ENCODE peak calls at places on chromosome 17, in eight cellular contexts. O is stimulated activated CD4-positive, alpha-beta T cell treated with anti-CD3 and anti-CD28 coated beads, Interleukin-4, amount 100 ng/mL, for 4 hours; T is EL; G is body of pancreas; P is glomerular endothelial cell; R is mucosa of gallbladder; F is activated CD4-positive, alpha-beta T cell treated with anti-CD3 and anti-CD28 coated beads for 24 hours; A is NCI-H1694. Z is an unnamed sample.

GRCh38 chr17:41340496-41340895 is 10.1 kb downstream of the KRT33A start:
- DNase-seq in P (no peak), T (no peak), A (no peak), F (no peak), R (no peak), G (no peak), O (no peak), Z (no peak)

GRCh38 chr17:73340093-73340596 is 28.3 kb upstream of the CDC42EP4 start:
- DNase-seq in R (no peak), P (no peak), F (no peak), O (no peak), G (no peak), A (no peak), T (peak), Z (no peak)

GRCh38 chr17:42178817-42179216 is 2.1 kb downstream of the KCNH4 start:
- DNase-seq in O (peak), A (no peak), P (no peak), R (no peak), F (no peak), T (no peak), G (no peak), Z (no peak)

GRCh38 chr17:16975266-16975651 is 3.3 kb upstream of the TNFRSF13B start:
- DNase-seq in G (no peak), P (no peak), A (no peak), T (no peak), O (no peak), F (no peak), R (no peak), Z (no peak)

GRCh38 chr17:57313276-57313835 is 57.0 kb downstream of the MSI2 start:
- DNase-seq in T (no peak), O (no peak), A (no peak), R (no peak), P (no peak), G (no peak), F (no peak), Z (no peak)

GRCh38 chr17:57970706-57971105 is 15.5 kb upstream of the CUEDC1 start:
- DNase-seq in R (no peak), T (peak), F (no peak), O (no peak), G (no peak), P (no peak), A (no peak), Z (no peak)

GRCh38 chr17:65231662-65232335 is 94.6 kb downstream of the RGS9 start:
- DNase-seq in P (peak), R (peak), T (peak), F (peak), O (peak), G (peak), A (peak), Z (peak)

GRCh38 chr17:80456465-80457235 is 19.8 kb downstream of the NPTX1 start:
- DNase-seq in A (no peak), R (peak), G (no peak), T (peak), P (no peak), O (no peak), F (no peak), Z (no peak)

GRCh38 chr17:55825213-55825612 is 74.4 kb downstream of the PCTP start:
- DNase-seq in T (no peak), R (no peak), F (no peak), A (peak), O (no peak), P (no peak), G (no peak), Z (peak)

GRCh38 chr17:57641761-57642160 is 103.3 kb downstream of the CCDC182 start:
- DNase-seq in P (no peak), A (no peak), T (no peak), G (no peak), O (no peak), F (no peak), R (no peak), Z (no peak)

GRCh38 chr17:44236444-44236991 is 17.0 kb upstream of the UBTF start:
- DNase-seq in O (no peak), A (no peak), G (no peak), R (no peak), P (no peak), F (no peak), T (no peak), Z (no peak)

GRCh38 chr17:13266596-13266995 is 248.8 kb upstream of the ELAC2 start:
- DNase-seq in O (no peak), T (peak), A (no peak), P (no peak), F (no peak), R (no peak), G (no peak), Z (no peak)

GRCh38 chr17:6843241-6843890 is 11.8 kb upstream of the TEKT1 start:
- DNase-seq in G (no peak), P (peak), F (no peak), A (peak), R (no peak), O (no peak), T (peak), Z (peak)

GRCh38 chr17:80755650-80756405 is 211.2 kb downstream of the RPTOR start:
- DNase-seq in G (no peak), P (no peak), R (no peak), T (no peak), F (no peak), O (no peak), A (no peak), Z (no peak)

GRCh38 chr17:56982312-56982711 is 4.4 kb downstream of the SCPEP1 start:
- DNase-seq in R (no peak), G (no peak), O (no peak), P (no peak), A (no peak), F (no peak), T (no peak), Z (no peak)